ENCODE peak calls at places on chromosomes 16 and 17, in ten cellular contexts. I, B, X, A, J, R, V, W, S and H are unnamed samples. For H3K4me1, the result is how much of the 10 kb centered on the place peaks cover.

GRCh38 chr17:82776454-82776853 is 24.6 kb downstream of the TBCD start:
- DNase-seq in I (no peak), B (no peak), X (no peak), A (no peak), J (no peak), R (no peak), V (no peak), W (no peak), S (no peak), H (no peak)

GRCh38 chr17:3037259-3037658 is 26.1 kb downstream of the OR1D5 start:
- DNase-seq in I (no peak), B (no peak), X (no peak), A (no peak), J (no peak), R (no peak), V (no peak), W (no peak), S (no peak), H (no peak)

GRCh38 chr17:17343896-17344506 is 40.8 kb downstream of the NT5M start:
- DNase-seq in I (no peak), B (no peak), X (peak), A (no peak), J (no peak), R (no peak), V (no peak), W (peak), S (no peak), H (peak)

GRCh38 chr16:77918792-77919707 is 103.3 kb upstream of the CLEC3A start:
- DNase-seq in I (no peak), B (no peak), X (no peak), A (no peak), J (no peak), R (no peak), V (no peak), W (no peak), S (peak), H (no peak)

GRCh38 chr16:55443434-55443833 is 35.6 kb upstream of the MMP2 start:
- DNase-seq in I (no peak), B (no peak), X (no peak), A (no peak), J (no peak), R (no peak), V (no peak), W (no peak), S (no peak), H (no peak)

GRCh38 chr17:67270411-67270810 is 25.4 kb upstream of the HELZ start:
- DNase-seq in I (no peak), B (no peak), X (no peak), A (no peak), J (no peak), R (no peak), V (no peak), W (no peak), S (no peak), H (no peak)

GRCh38 chr17:38598536-38598935 is 7.2 kb downstream of the SRCIN1 start:
- DNase-seq in I (no peak), B (no peak), X (peak), A (no peak), J (peak), R (peak), V (peak), W (no peak), S (peak), H (no peak)

GRCh38 chr17:61410555-61411089 is 11.0 kb downstream of the TBX2 start:
- DNase-seq in I (peak), B (peak), X (peak), A (peak), J (peak), R (no peak), V (no peak), W (peak), S (peak), H (peak)

GRCh38 chr16:87347932-87348615 is 30.9 kb upstream of the C16orf95 start:
- DNase-seq in I (no peak), B (no peak), X (no peak), A (no peak), J (no peak), R (no peak), V (no peak), W (no peak), S (no peak), H (no peak)

GRCh38 chr16:81755915-81756644 is 23.0 kb upstream of the PLCG2 start:
- DNase-seq in I (no peak), B (no peak), X (no peak), A (no peak), J (no peak), R (no peak), V (no peak), W (peak), S (no peak), H (no peak)

GRCh38 chr16:16151315-16151714 is 72.0 kb downstream of the ABCC6 start:
- DNase-seq in I (no peak), B (no peak), X (no peak), A (no peak), J (no peak), R (no peak), V (no peak), W (no peak), S (peak), H (no peak)

GRCh38 chr17:70021726-70022125 is 53.3 kb upstream of the KCNJ16 start:
- DNase-seq in I (no peak), B (no peak), X (no peak), A (no peak), J (no peak), R (no peak), V (no peak), W (peak), S (peak), H (no peak)

GRCh38 chr17:59830846-59831486 is 61.8 kb downstream of the TUBD1 start:
- DNase-seq in I (no peak), B (no peak), X (no peak), A (no peak), J (no peak), R (no peak), V (no peak), W (no peak), S (peak), H (no peak)

GRCh38 chr17:59827721-59828477 is 64.8 kb downstream of the TUBD1 start:
- DNase-seq in I (no peak), B (no peak), X (no peak), A (no peak), J (no peak), R (peak), V (no peak), W (no peak), S (peak), H (no peak)

GRCh38 chr17:59828478-59828760 is 64.3 kb downstream of the TUBD1 start:
- DNase-seq in I (no peak), B (no peak), X (no peak), A (no peak), J (no peak), R (no peak), V (no peak), W (no peak), S (no peak), H (no peak)

GRCh38 chr17:59830007-59830630 is 62.6 kb downstream of the TUBD1 start:
- DNase-seq in I (no peak), B (no peak), X (no peak), A (no peak), J (no peak), R (peak), V (no peak), W (no peak), S (peak), H (no peak)

GRCh38 chr17:59829217-59830006 is 63.3 kb downstream of the TUBD1 start:
- DNase-seq in I (no peak), B (no peak), X (no peak), A (peak), J (no peak), R (peak), V (peak), W (no peak), S (peak), H (no peak)
- H3K4me1 ChIP-seq in I (under half), B (half or more), X (under half), A (half or more), J (under half), R (half or more), V (half or more), W (under half), S (under half), H (under half)

DNA sequence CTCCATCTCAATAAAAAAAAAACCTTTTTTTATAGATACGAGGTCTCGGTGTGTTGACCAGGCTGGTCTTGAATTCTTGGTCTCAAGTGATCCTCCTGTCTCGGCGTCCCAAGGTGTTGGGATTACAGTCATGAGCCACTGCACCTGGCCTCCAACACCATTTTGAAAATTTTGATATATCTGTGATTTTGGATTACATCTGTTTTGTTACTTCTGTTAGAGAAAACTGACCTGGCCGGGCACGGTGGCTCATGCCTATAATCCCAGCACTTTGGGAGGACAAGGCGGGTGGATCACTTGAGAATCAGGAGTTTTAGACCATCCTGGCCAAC is 18.6 kb downstream of the RMI2 start:
- DNase-seq in I (no peak), B (no peak), X (no peak), A (no peak), J (no peak), R (no peak), V (no peak), W (no peak), S (no peak), H (no peak)
- H3K4me1 ChIP-seq in I (under half), B (under half), X (under half), A (under half), J (under half), R (under half), V (under half), W (under half), S (under half), H (under half)

GRCh38 chr16:65658339-65659275 is 536.7 kb upstream of the CDH11 start:
- DNase-seq in I (no peak), B (peak), X (no peak), A (no peak), J (no peak), R (no peak), V (no peak), W (peak), S (peak), H (no peak)

GRCh38 chr16:65662236-65662635 is 540.4 kb upstream of the CDH11 start:
- DNase-seq in I (no peak), B (no peak), X (no peak), A (no peak), J (no peak), R (no peak), V (no peak), W (no peak), S (no peak), H (no peak)

GRCh38 chr16:65661451-65661850 is 539.6 kb upstream of the CDH11 start:
- DNase-seq in I (no peak), B (no peak), X (no peak), A (no peak), J (no peak), R (no peak), V (no peak), W (no peak), S (no peak), H (no peak)

GRCh38 chr16:65657556-65657955 is 535.7 kb upstream of the CDH11 start:
- DNase-seq in I (no peak), B (no peak), X (no peak), A (no peak), J (no peak), R (no peak), V (no peak), W (no peak), S (peak), H (no peak)

DNA sequence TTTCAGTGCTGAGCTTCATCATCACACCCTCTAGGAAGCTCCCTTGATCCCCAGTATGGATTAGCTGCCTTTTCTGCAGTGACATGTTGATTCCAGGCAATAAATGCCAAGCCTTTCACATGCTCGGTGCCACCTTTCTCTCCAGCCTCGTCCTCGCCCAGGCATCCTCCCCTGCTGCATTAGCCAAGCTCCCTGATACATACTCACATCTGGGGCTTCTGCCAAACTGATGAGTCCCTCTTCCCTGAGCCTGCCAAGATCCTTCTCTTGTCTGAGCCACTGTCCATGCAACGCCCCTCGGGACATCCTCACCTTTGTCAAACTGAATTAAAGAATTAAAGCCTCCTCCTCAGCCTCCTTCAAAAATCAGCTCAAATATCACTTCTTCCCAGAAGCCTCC is 538.5 kb upstream of the CDH11 start:
- DNase-seq in I (no peak), B (no peak), X (no peak), A (no peak), J (no peak), R (no peak), V (no peak), W (no peak), S (peak), H (no peak)
- H3K4me1 ChIP-seq in I (under half), B (under half), X (under half), A (under half), J (under half), R (under half), V (under half), W (under half), S (under half), H (under half)

GRCh38 chr16:3460121-3460520 is 16.6 kb downstream of the NAA60 start:
- DNase-seq in I (no peak), B (no peak), X (no peak), A (no peak), J (no peak), R (no peak), V (no peak), W (no peak), S (no peak), H (no peak)

GRCh38 chr16:3460585-3460984 is 17.1 kb downstream of the NAA60 start:
- DNase-seq in I (no peak), B (no peak), X (no peak), A (no peak), J (no peak), R (no peak), V (no peak), W (no peak), S (no peak), H (no peak)

GRCh38 chr16:3459401-3460090 is 16.1 kb downstream of the NAA60 start:
- DNase-seq in I (no peak), B (no peak), X (no peak), A (no peak), J (no peak), R (no peak), V (no peak), W (no peak), S (peak), H (no peak)

GRCh38 chr16:3458852-3459361 is 15.4 kb downstream of the NAA60 start:
- DNase-seq in I (no peak), B (no peak), X (no peak), A (no peak), J (no peak), R (no peak), V (no peak), W (no peak), S (peak), H (no peak)

DNA sequence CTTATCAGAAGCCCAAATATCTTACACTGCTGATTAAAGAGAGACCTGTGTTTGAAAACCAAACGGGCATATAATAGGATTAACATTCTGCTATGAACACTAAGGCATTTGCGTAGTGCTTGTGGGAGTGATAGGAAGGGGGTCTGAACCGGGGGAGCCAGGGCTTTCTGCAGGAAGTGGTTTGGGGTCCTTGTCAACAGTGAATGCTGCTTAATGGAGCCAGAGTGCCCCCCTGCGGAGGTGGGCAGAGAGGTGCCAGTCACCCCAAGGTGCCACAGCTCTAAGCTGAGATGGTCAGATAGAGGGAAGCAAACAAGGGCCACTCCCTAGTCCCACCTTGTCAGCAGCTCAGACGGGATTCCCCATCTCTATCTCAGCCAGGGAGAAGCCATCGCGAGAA is 17.6 kb downstream of the NAA60 start:
- DNase-seq in I (no peak), B (no peak), X (no peak), A (no peak), J (no peak), R (no peak), V (no peak), W (no peak), S (no peak), H (no peak)
- H3K4me1 ChIP-seq in I (half or more), B (half or more), X (under half), A (half or more), J (under half), R (under half), V (under half), W (under half), S (under half), H (under half)